ENCODE peak calls at places on chromosome 19, in seven cellular contexts. D, K, A, M, T, B and C are unnamed samples.

GRCh38 chr19:343941-344624 is 513 bp downstream of the MIER2 start:
- DNase-seq in K (peak; percentile 49), B (no peak), T (peak; percentile 31), A (no peak), M (no peak), D (no peak), C (no peak)

GRCh38 chr19:46378268-46378667 is 31.4 kb downstream of the PPP5C start:
- DNase-seq in D (no peak), K (no peak), A (no peak), T (no peak), B (peak; percentile 26), M (no peak), C (no peak)

GRCh38 chr19:38047048-38047435 is 140.0 kb downstream of the SIPA1L3 start:
- DNase-seq in A (no peak), K (no peak), D (no peak), B (no peak), M (no peak), T (peak; percentile 34), C (no peak)

GRCh38 chr19:14479985-14480694 is 5.0 kb upstream of the PTGER1 start:
- DNase-seq in M (peak; percentile 52), B (no peak), T (peak; percentile 67), A (peak; percentile 85), D (no peak), K (peak; percentile 88), C (no peak)

GRCh38 chr19:4957981-4958380 is 10.9 kb upstream of the KDM4B start:
- DNase-seq in M (peak; percentile 25), T (no peak), B (no peak), D (no peak), K (no peak), A (no peak), C (no peak)

GRCh38 chr19:41019346-41019745 is 28.3 kb downstream of the CYP2B6 start:
- DNase-seq in A (no peak), B (no peak), D (no peak), K (no peak), M (no peak), T (no peak), C (no peak)

GRCh38 chr19:21585491-21585890 is 80.1 kb downstream of the ZNF429 start:
- DNase-seq in K (no peak), M (no peak), T (no peak), A (no peak), B (no peak), D (no peak), C (no peak)

GRCh38 chr19:15101479-15102082 is 5.6 kb upstream of the SYDE1 start:
- DNase-seq in B (peak; percentile 26), D (no peak), K (peak; percentile 59), M (peak; percentile 59), A (no peak), T (peak; percentile 47), C (no peak)

GRCh38 chr19:27735314-27735713 is 1477.6 kb downstream of the UQCRFS1 start:
- DNase-seq in D (no peak), B (no peak), A (peak; percentile 32), T (no peak), M (no peak), K (no peak), C (no peak)

GRCh38 chr19:53867225-53868090 is at the start of gene MYADM:
- DNase-seq in K (peak; percentile 100), A (peak; percentile 98), D (peak; percentile 99), T (peak; percentile 98), M (peak; percentile 99), B (peak; percentile 96), C (peak; percentile 98)

GRCh38 chr19:51195316-51195586 is 29.6 kb upstream of the CD33 start:
- DNase-seq in K (no peak), D (no peak), B (no peak), M (no peak), A (no peak), T (no peak), C (no peak)

GRCh38 chr19:17751103-17751911 is at the start of gene FCHO1:
- DNase-seq in A (no peak), B (peak; percentile 36), M (no peak), T (peak; percentile 95), D (no peak), K (no peak), C (peak; percentile 73)

GRCh38 chr19:29266603-29267002 is 53.7 kb upstream of the UQCRFS1 start:
- DNase-seq in K (no peak), B (no peak), M (no peak), A (no peak), T (no peak), D (no peak), C (no peak)

GRCh38 chr19:11580665-11581418 is 3.4 kb upstream of the ACP5 start:
- DNase-seq in K (no peak), T (no peak), A (no peak), M (no peak), B (no peak), D (no peak), C (no peak)

GRCh38 chr19:33064117-33064777 is 441 bp downstream of the RHPN2 start:
- DNase-seq in D (no peak), A (peak; percentile 71), M (peak; percentile 64), K (peak; percentile 16), B (no peak), T (peak; percentile 37), C (no peak)

GRCh38 chr19:49758292-49758691 is 4.8 kb downstream of the TSKS start:
- DNase-seq in B (peak; percentile 69), T (no peak), D (no peak), M (peak; percentile 47), A (no peak), K (no peak), C (no peak)

GRCh38 chr19:12224676-12225075 is 61.8 kb downstream of the ZNF136 start:
- DNase-seq in M (peak; percentile 39), D (no peak), T (no peak), K (no peak), B (no peak), A (no peak), C (no peak)

GRCh38 chr19:13181747-13182388 is 31.7 kb downstream of the IER2 start:
- DNase-seq in A (no peak), D (no peak), M (peak; percentile 39), T (no peak), B (peak; percentile 84), K (no peak), C (peak; percentile 73)

GRCh38 chr19:45037393-45038169 is 1.3 kb upstream of the CLASRP start:
- DNase-seq in D (no peak), T (no peak), K (no peak), M (no peak), B (no peak), A (no peak), C (no peak)

GRCh38 chr19:55113570-55114039 is 3.8 kb downstream of the PPP1R12C start:
- DNase-seq in K (peak; percentile 77), B (peak; percentile 89), M (peak; percentile 89), T (no peak), D (peak; percentile 92), A (no peak), C (peak; percentile 80)

GRCh38 chr19:41323023-41323422 is 13.1 kb downstream of the CCDC97 start:
- DNase-seq in M (no peak), A (no peak), T (no peak), K (no peak), D (no peak), B (peak; percentile 78), C (no peak)

GRCh38 chr19:50833802-50834167 is 411 bp upstream of the KLK15 start:
- DNase-seq in D (no peak), T (no peak), B (no peak), M (no peak), A (no peak), K (no peak), C (no peak)

GRCh38 chr19:58361900-58362271 is 665 bp downstream of the ZNF497 start:
- DNase-seq in A (no peak), K (peak; percentile 63), D (no peak), T (peak; percentile 67), M (peak; percentile 60), B (peak; percentile 71), C (peak; percentile 54)

GRCh38 chr19:48239582-48240141 is 16.1 kb downstream of the CARD8 start:
- DNase-seq in B (no peak), T (no peak), M (peak; percentile 36), K (no peak), A (no peak), D (no peak), C (no peak)